ENCODE peak calls at places on chromosome 19, in four cellular contexts. One of them, this sample, is unnamed.

GRCh38 chr19:4744451-4745170 is 21.0 kb upstream of the DPP9 start:
- DNase-seq in HS-27A: no peak
- DNase-seq in skeletal muscle cell: peak
- DNase-seq in breast epithelium: peak
- DNase-seq in this sample: no peak

GRCh38 chr19:3547767-3548282 is 8.9 kb downstream of the TEKTIP1 start:
- DNase-seq in HS-27A: no peak
- DNase-seq in skeletal muscle cell: no peak
- DNase-seq in breast epithelium: no peak
- DNase-seq in this sample: no peak

GRCh38 chr19:872266-872951 is 12.9 kb downstream of the CFD start:
- DNase-seq in HS-27A: no peak
- DNase-seq in skeletal muscle cell: no peak
- DNase-seq in breast epithelium: no peak
- DNase-seq in this sample: peak

GRCh38 chr19:51354742-51355148 is 11.4 kb downstream of the ETFB start:
- DNase-seq in HS-27A: no peak
- DNase-seq in breast epithelium: no peak
- DNase-seq in skeletal muscle cell: no peak
- DNase-seq in this sample: no peak

GRCh38 chr19:47239610-47240296 is 8.8 kb upstream of the BBC3 start:
- DNase-seq in HS-27A: no peak
- DNase-seq in breast epithelium: peak
- DNase-seq in skeletal muscle cell: no peak
- DNase-seq in this sample: no peak

GRCh38 chr19:18764591-18765051 is 26.5 kb downstream of the COMP start:
- DNase-seq in skeletal muscle cell: no peak
- DNase-seq in breast epithelium: no peak
- DNase-seq in HS-27A: peak
- DNase-seq in this sample: no peak

GRCh38 chr19:46133101-46133627 is 8.7 kb upstream of the IGFL3 start:
- DNase-seq in breast epithelium: peak
- DNase-seq in HS-27A: peak
- DNase-seq in skeletal muscle cell: peak
- DNase-seq in this sample: peak

GRCh38 chr19:5949792-5950305 is 28.1 kb downstream of the RANBP3 start:
- DNase-seq in breast epithelium: no peak
- DNase-seq in HS-27A: no peak
- DNase-seq in skeletal muscle cell: no peak
- DNase-seq in this sample: peak

GRCh38 chr19:17346109-17346671 is 8.8 kb downstream of the GTPBP3 start:
- DNase-seq in breast epithelium: no peak
- DNase-seq in skeletal muscle cell: no peak
- DNase-seq in HS-27A: no peak
- DNase-seq in this sample: peak

GRCh38 chr19:54485846-54486245 is 12.8 kb upstream of the CDC42EP5 start:
- DNase-seq in skeletal muscle cell: no peak
- DNase-seq in HS-27A: no peak
- DNase-seq in breast epithelium: no peak
- DNase-seq in this sample: no peak

GRCh38 chr19:10013834-10014618 is 743 bp downstream of the RDH8 start:
- DNase-seq in HS-27A: no peak
- DNase-seq in breast epithelium: no peak
- DNase-seq in skeletal muscle cell: no peak
- DNase-seq in this sample: no peak

GRCh38 chr19:40613669-40614594 is 12.8 kb downstream of the LTBP4 start:
- DNase-seq in HS-27A: peak
- DNase-seq in breast epithelium: peak
- DNase-seq in skeletal muscle cell: peak
- DNase-seq in this sample: peak